ENCODE peak calls at places on chromosomes 11 and 22, in five cellular contexts. X, E, N, U and V are unnamed samples.

GRCh38 chr11:97033178-97033577 is 643.4 kb downstream of the JRKL start:
- DNase-seq in U (no peak), N (no peak), X (no peak), E (no peak), V (no peak)

GRCh38 chr11:120168960-120169681 is 31.2 kb upstream of the TRIM29 start:
- DNase-seq in X (peak; percentile 45), U (peak; percentile 89), N (peak; percentile 81), E (no peak), V (no peak)

GRCh38 chr11:111059726-111060125 is 185.8 kb upstream of the POU2AF2 start:
- DNase-seq in E (no peak), N (no peak), U (no peak), X (no peak), V (no peak)

GRCh38 chr11:2272241-2272945 is 2.0 kb upstream of the ASCL2 start:
- DNase-seq in U (peak; percentile 42), X (no peak), N (no peak), E (no peak), V (no peak)

GRCh38 chr22:24055283-24055682 is 44.2 kb downstream of the CABIN1 start:
- DNase-seq in U (no peak), E (no peak), X (no peak), N (no peak), V (no peak)

GRCh38 chr11:85086511-85087284 is 540.4 kb downstream of the DLG2 start:
- DNase-seq in E (no peak), X (no peak), U (no peak), N (no peak), V (no peak)

GRCh38 chr11:29962243-29962642 is 54.6 kb downstream of the KCNA4 start:
- DNase-seq in U (no peak), N (no peak), X (no peak), E (no peak), V (no peak)

GRCh38 chr11:126072141-126072741 is 9.6 kb upstream of the CDON start:
- DNase-seq in X (no peak), N (peak; percentile 98), U (no peak), E (no peak), V (no peak)

GRCh38 chr11:19972091-19972490 is 188.2 kb downstream of the DBX1 start:
- DNase-seq in N (no peak), U (no peak), X (no peak), E (no peak), V (no peak)

GRCh38 chr11:100619484-100619883 is 67.6 kb upstream of the ARHGAP42 start:
- DNase-seq in N (no peak), X (no peak), E (no peak), U (no peak), V (no peak)

GRCh38 chr11:88553204-88553603 is 215.7 kb upstream of the CTSC start:
- DNase-seq in U (no peak), X (no peak), N (no peak), E (peak; percentile 24), V (peak; percentile 22)

GRCh38 chr11:46673713-46674462 is 26.5 kb downstream of the ARHGAP1 start:
- DNase-seq in E (no peak), N (no peak), X (no peak), U (no peak), V (no peak)

GRCh38 chr11:59173964-59174663 is 2.2 kb downstream of the DTX4 start:
- DNase-seq in E (no peak), U (no peak), N (no peak), X (no peak), V (no peak)

GRCh38 chr11:68436985-68437926 is 23.3 kb upstream of the PPP6R3 start:
- DNase-seq in E (peak; percentile 42), U (no peak), N (no peak), X (no peak), V (peak; percentile 43)

GRCh38 chr11:119942583-119943338 is 195.2 kb downstream of the TRIM29 start:
- DNase-seq in E (no peak), X (no peak), N (no peak), U (peak; percentile 7), V (no peak)

GRCh38 chr22:49262167-49262566 is 565.5 kb downstream of the BRD1 start:
- DNase-seq in N (no peak), X (no peak), U (no peak), E (no peak), V (no peak)

GRCh38 chr22:44261164-44261860 is 51.4 kb downstream of the SHISAL1 start:
- DNase-seq in E (no peak), X (no peak), N (no peak), U (no peak), V (no peak)

GRCh38 chr11:117201516-117201866 is 2.3 kb downstream of the TAGLN start:
- DNase-seq in E (no peak), X (no peak), U (no peak), N (no peak), V (no peak)

GRCh38 chr22:50531546-50532352 is 1.9 kb upstream of the TYMP start:
- DNase-seq in X (peak; percentile 62), U (peak; percentile 88), E (no peak), N (peak; percentile 47), V (no peak)

GRCh38 chr22:35208003-35208402 is 49.3 kb upstream of the HMGXB4 start:
- DNase-seq in N (no peak), E (no peak), X (no peak), U (no peak), V (no peak)

GRCh38 chr11:12482839-12483238 is 105.5 kb downstream of the PARVA start:
- DNase-seq in E (no peak), X (no peak), U (no peak), N (no peak), V (no peak)

GRCh38 chr11:1047576-1048156 is 11.1 kb upstream of the MUC6 start:
- DNase-seq in N (no peak), X (no peak), E (no peak), U (no peak), V (no peak)

GRCh38 chr11:35553831-35554230 is 28.4 kb upstream of the PAMR1 start:
- DNase-seq in X (no peak), E (peak; percentile 94), U (no peak), N (no peak), V (peak; percentile 99)

GRCh38 chr11:47282462-47282861 is 12.5 kb downstream of the MADD start:
- DNase-seq in U (no peak), X (no peak), N (no peak), E (no peak), V (no peak)

GRCh38 chr11:48017105-48017874 is 36.9 kb downstream of the PTPRJ start:
- DNase-seq in N (no peak), U (no peak), X (no peak), E (no peak), V (no peak)

GRCh38 chr11:122108192-122108799 is 7.7 kb downstream of the BLID start:
- DNase-seq in X (no peak), E (no peak), N (peak; percentile 60), U (peak; percentile 50), V (no peak)

GRCh38 chr22:32380991-32381390 is 23.3 kb downstream of the RFPL3 start:
- DNase-seq in N (no peak), X (no peak), E (no peak), U (no peak), V (no peak)

GRCh38 chr22:41524809-41525449 is 19.3 kb downstream of the POLR3H start:
- DNase-seq in N (no peak), X (peak; percentile 50), E (no peak), U (peak; percentile 79), V (no peak)

GRCh38 chr22:33044059-33044458 is 14.1 kb downstream of the SYN3 start:
- DNase-seq in N (no peak), E (no peak), U (no peak), X (no peak), V (no peak)

GRCh38 chr11:75428301-75428724 is 4.7 kb downstream of the KLHL35 start:
- DNase-seq in U (peak; percentile 82), X (peak; percentile 56), E (peak; percentile 83), N (no peak), V (peak; percentile 73)

GRCh38 chr11:118234833-118235232 is 10.0 kb upstream of the JAML start:
- DNase-seq in X (no peak), E (no peak), U (no peak), N (no peak), V (no peak)

GRCh38 chr22:39230261-39231196 is 14.3 kb downstream of the PDGFB start:
- DNase-seq in X (no peak), N (no peak), U (no peak), E (no peak), V (no peak)